ENCODE peak calls at places on chromosome 15, in eight cellular contexts. One of them, this sample, is unnamed.

GRCh38 chr15:82132742-82133141 is 86.9 kb upstream of the MEX3B start:
- DNase-seq in HL-60: no peak
- DNase-seq in sigmoid colon: no peak
- DNase-seq in transverse colon: no peak
- DNase-seq in breast epithelium: no peak
- DNase-seq in SK-N-SH: no peak
- DNase-seq in suprapubic skin: no peak
- DNase-seq in stomach: no peak
- DNase-seq in this sample: no peak

GRCh38 chr15:55872471-55872870 is 120.9 kb downstream of the NEDD4 start:
- DNase-seq in stomach: no peak
- DNase-seq in HL-60: no peak
- DNase-seq in SK-N-SH: no peak
- DNase-seq in sigmoid colon: no peak
- DNase-seq in transverse colon: no peak
- DNase-seq in breast epithelium: no peak
- DNase-seq in suprapubic skin: no peak
- DNase-seq in this sample: no peak

GRCh38 chr15:68999091-68999490 is 15.4 kb upstream of the NOX5 start:
- DNase-seq in suprapubic skin: no peak
- DNase-seq in sigmoid colon: no peak
- DNase-seq in stomach: no peak
- DNase-seq in breast epithelium: no peak
- DNase-seq in transverse colon: no peak
- DNase-seq in SK-N-SH: no peak
- DNase-seq in HL-60: no peak
- DNase-seq in this sample: peak; percentile 42

GRCh38 chr15:29822100-29822684 is at the start of gene TJP1:
- DNase-seq in suprapubic skin: peak; percentile 83
- DNase-seq in SK-N-SH: peak; percentile 95
- DNase-seq in HL-60: no peak
- DNase-seq in stomach: peak; percentile 83
- DNase-seq in sigmoid colon: peak; percentile 85
- DNase-seq in breast epithelium: peak; percentile 66
- DNase-seq in transverse colon: peak; percentile 81
- DNase-seq in this sample: no peak

GRCh38 chr15:45185903-45186770 is 1.6 kb downstream of the SHF start:
- DNase-seq in SK-N-SH: peak; percentile 68
- DNase-seq in HL-60: no peak
- DNase-seq in sigmoid colon: no peak
- DNase-seq in stomach: no peak
- DNase-seq in transverse colon: no peak
- DNase-seq in breast epithelium: no peak
- DNase-seq in suprapubic skin: peak; percentile 79
- DNase-seq in this sample: no peak

GRCh38 chr15:63560741-63561448 is 36.3 kb upstream of the FBXL22 start:
- DNase-seq in transverse colon: no peak
- DNase-seq in sigmoid colon: no peak
- DNase-seq in breast epithelium: no peak
- DNase-seq in suprapubic skin: no peak
- DNase-seq in HL-60: no peak
- DNase-seq in SK-N-SH: no peak
- DNase-seq in stomach: no peak
- DNase-seq in this sample: no peak

GRCh38 chr15:48494646-48495045 is 150.9 kb downstream of the FBN1 start:
- DNase-seq in HL-60: no peak
- DNase-seq in breast epithelium: no peak
- DNase-seq in transverse colon: no peak
- DNase-seq in SK-N-SH: no peak
- DNase-seq in suprapubic skin: no peak
- DNase-seq in sigmoid colon: no peak
- DNase-seq in stomach: no peak
- DNase-seq in this sample: no peak

GRCh38 chr15:42363487-42363886 is 4.2 kb downstream of the CAPN3 start:
- DNase-seq in HL-60: no peak
- DNase-seq in suprapubic skin: no peak
- DNase-seq in SK-N-SH: no peak
- DNase-seq in transverse colon: no peak
- DNase-seq in breast epithelium: no peak
- DNase-seq in stomach: no peak
- DNase-seq in sigmoid colon: no peak
- DNase-seq in this sample: no peak

GRCh38 chr15:100721758-100722550 is 119.6 kb downstream of the ASB7 start:
- DNase-seq in stomach: peak; percentile 54
- DNase-seq in SK-N-SH: no peak
- DNase-seq in sigmoid colon: peak; percentile 96
- DNase-seq in HL-60: peak; percentile 88
- DNase-seq in suprapubic skin: no peak
- DNase-seq in transverse colon: peak; percentile 64
- DNase-seq in breast epithelium: peak; percentile 75
- DNase-seq in this sample: peak; percentile 93

DNA sequence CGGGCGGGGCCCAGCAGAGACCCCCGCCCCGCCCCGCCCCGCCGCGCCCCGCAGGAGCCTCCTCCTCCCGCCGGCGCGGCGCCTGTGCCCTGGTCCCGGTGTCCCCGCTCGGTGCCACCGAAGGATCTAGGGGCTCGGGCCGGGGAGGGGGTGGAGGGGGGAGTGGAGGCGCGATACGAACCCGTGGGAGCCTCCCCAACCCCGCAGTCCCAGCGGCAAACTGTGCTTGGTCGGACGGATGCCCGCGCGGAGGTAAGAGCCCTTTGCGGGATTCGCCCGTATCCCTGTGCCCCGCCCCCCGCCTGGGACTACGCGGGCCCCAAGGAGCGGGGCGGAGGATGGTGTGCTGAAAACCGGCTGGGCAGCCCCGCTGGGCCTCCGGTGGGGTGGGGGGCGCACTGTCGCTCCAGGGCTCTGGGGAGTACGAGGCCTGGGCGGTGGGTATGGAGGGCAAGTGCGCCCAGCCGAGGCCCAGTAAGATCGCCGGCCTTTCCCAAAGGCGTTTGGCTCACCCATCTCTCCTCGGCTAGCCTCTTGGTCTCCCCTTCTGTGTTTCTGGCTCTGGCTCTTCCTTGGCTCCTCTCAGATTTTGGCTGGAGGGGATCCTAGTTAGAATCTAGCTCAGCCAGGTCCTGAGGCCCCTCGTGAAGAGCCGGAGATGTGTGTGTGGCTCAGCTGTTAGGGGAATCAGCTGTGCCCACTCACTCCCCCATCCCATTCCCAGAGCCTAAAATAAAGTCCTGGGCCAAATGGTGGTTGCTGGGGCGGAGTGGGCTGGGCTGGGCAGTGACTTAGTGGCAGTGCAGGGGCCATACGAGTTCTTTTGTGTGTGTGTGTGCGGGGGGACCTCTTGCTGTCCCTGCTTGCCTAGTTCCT is 65.7 kb upstream of the POLG start:
- DNase-seq in breast epithelium: no peak
- DNase-seq in sigmoid colon: no peak
- DNase-seq in SK-N-SH: peak; percentile 85
- DNase-seq in suprapubic skin: no peak
- DNase-seq in stomach: no peak
- DNase-seq in HL-60: no peak
- DNase-seq in transverse colon: no peak
- DNase-seq in this sample: no peak
- H3K4me3 ChIP-seq in breast epithelium: peak overlapping the region; percentile 53
- H3K4me3 ChIP-seq in sigmoid colon: peak overlapping the region; percentile 53
- H3K4me3 ChIP-seq in SK-N-SH: peak overlapping the region; percentile 72
- H3K4me3 ChIP-seq in suprapubic skin: peak overlapping the region; percentile 40
- H3K4me3 ChIP-seq in stomach: peak overlapping the region; percentile 32
- H3K4me3 ChIP-seq in HL-60: no peak overlapping the region
- H3K4me3 ChIP-seq in transverse colon: peak overlapping the region; percentile 45
- H3K4me3 ChIP-seq in this sample: peak overlapping the region; percentile 26

GRCh38 chr15:70562906-70563305 is 200.5 kb downstream of the UACA start:
- DNase-seq in HL-60: no peak
- DNase-seq in breast epithelium: no peak
- DNase-seq in sigmoid colon: peak; percentile 22
- DNase-seq in SK-N-SH: no peak
- DNase-seq in stomach: no peak
- DNase-seq in suprapubic skin: peak; percentile 24
- DNase-seq in transverse colon: no peak
- DNase-seq in this sample: peak; percentile 40

GRCh38 chr15:70559840-70560239 is 203.5 kb downstream of the UACA start:
- DNase-seq in HL-60: no peak
- DNase-seq in suprapubic skin: peak; percentile 47
- DNase-seq in sigmoid colon: peak; percentile 46
- DNase-seq in breast epithelium: no peak
- DNase-seq in SK-N-SH: no peak
- DNase-seq in transverse colon: no peak
- DNase-seq in stomach: peak; percentile 17
- DNase-seq in this sample: no peak

GRCh38 chr15:70563561-70564095 is 199.7 kb downstream of the UACA start:
- DNase-seq in HL-60: no peak
- DNase-seq in stomach: peak; percentile 11
- DNase-seq in suprapubic skin: peak; percentile 55
- DNase-seq in SK-N-SH: no peak
- DNase-seq in transverse colon: no peak
- DNase-seq in breast epithelium: no peak
- DNase-seq in sigmoid colon: peak; percentile 24
- DNase-seq in this sample: peak; percentile 64

GRCh38 chr15:70560617-70561328 is 202.6 kb downstream of the UACA start:
- DNase-seq in HL-60: no peak
- DNase-seq in transverse colon: no peak
- DNase-seq in breast epithelium: no peak
- DNase-seq in SK-N-SH: no peak
- DNase-seq in suprapubic skin: peak; percentile 58
- DNase-seq in sigmoid colon: peak; percentile 20
- DNase-seq in stomach: peak; percentile 9
- DNase-seq in this sample: no peak

DNA sequence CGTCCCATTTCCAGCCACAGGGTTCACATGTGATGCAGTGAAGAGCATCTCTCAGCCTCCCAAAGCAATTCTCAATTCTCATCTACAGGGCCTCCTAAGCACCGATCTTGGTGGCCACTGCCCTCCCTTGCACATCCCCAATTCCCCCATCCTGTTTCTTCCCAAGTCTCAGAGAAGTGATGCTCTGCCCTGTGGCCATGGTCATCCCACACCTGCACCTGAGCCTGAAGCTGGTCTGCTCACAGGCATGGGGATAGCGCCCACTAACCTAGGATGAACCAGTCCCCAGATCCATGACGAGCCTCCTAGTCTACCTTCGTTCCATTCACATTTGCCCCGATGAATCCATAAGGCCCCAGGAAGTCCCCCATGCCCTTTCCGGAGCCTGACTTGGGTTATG is 201.5 kb downstream of the UACA start:
- DNase-seq in suprapubic skin: peak; percentile 16
- DNase-seq in SK-N-SH: no peak
- DNase-seq in breast epithelium: no peak
- DNase-seq in HL-60: no peak
- DNase-seq in transverse colon: no peak
- DNase-seq in sigmoid colon: peak; percentile 20
- DNase-seq in stomach: peak; percentile 4
- DNase-seq in this sample: peak; percentile 49
- TF ChIP-seq POLR2AphosphoS5 in suprapubic skin: no peak
- TF ChIP-seq POLR2AphosphoS5 in SK-N-SH: no peak
- TF ChIP-seq POLR2AphosphoS5 in breast epithelium: no peak
- TF ChIP-seq POLR2AphosphoS5 in HL-60: no peak
- TF ChIP-seq POLR2AphosphoS5 in transverse colon: no peak
- TF ChIP-seq POLR2AphosphoS5 in sigmoid colon: no peak
- TF ChIP-seq POLR2AphosphoS5 in stomach: no peak
- TF ChIP-seq POLR2AphosphoS5 in this sample: no peak

DNA sequence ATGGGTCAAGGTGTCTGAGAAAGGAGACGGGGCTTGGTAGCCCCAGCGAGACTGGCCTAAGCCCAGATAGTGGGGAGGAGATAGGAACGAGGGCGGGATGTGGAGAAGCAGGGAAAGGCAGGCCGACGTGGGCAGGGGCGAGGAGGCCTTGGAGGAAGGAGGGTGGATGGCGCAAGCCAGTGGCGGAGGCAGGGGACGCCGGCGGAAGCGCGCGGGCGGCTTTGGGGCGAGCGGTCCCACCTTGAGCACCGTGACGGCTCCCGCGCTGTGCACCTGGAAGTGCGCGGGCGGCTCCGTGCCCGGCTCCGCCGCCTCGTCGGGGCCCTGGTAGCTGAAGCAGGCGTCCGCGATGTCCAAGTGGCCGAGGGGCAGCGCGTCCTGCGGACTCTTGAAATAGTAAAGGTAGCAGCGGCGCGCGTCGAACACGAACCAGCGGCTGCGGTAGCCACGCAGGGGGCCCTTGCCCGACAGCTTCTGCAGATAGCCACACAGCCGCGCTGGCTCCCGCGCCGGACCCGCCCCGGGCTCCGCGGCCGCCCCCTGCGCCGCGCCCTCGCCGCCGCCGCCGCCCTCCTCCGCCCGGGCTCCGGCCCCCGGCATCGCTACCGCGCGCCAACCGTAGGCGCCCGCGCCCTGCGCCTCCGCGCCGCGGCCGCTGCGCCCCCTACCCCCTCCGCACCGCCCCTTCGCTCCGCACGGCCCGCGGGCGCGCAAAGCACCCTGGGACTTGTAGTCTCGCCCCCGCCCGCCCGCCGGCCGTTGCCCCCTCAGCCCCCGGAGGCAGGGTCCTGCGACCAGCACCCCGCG is at the start of gene TBC1D2B:
- DNase-seq in sigmoid colon: peak; percentile 82
- DNase-seq in transverse colon: peak; percentile 76
- DNase-seq in suprapubic skin: no peak
- DNase-seq in breast epithelium: no peak
- DNase-seq in stomach: peak; percentile 70
- DNase-seq in SK-N-SH: peak; percentile 94
- DNase-seq in HL-60: no peak
- DNase-seq in this sample: no peak
- H3K4me3 ChIP-seq in sigmoid colon: peak within 1 kb of the TSS; percentile 95
- H3K4me3 ChIP-seq in transverse colon: peak within 1 kb of the TSS; percentile 91
- H3K4me3 ChIP-seq in suprapubic skin: peak within 1 kb of the TSS; percentile 94
- H3K4me3 ChIP-seq in breast epithelium: peak within 1 kb of the TSS; percentile 84
- H3K4me3 ChIP-seq in stomach: peak within 1 kb of the TSS; percentile 81
- H3K4me3 ChIP-seq in SK-N-SH: peak within 1 kb of the TSS; percentile 89
- H3K4me3 ChIP-seq in HL-60: peak within 1 kb of the TSS; percentile 92
- H3K4me3 ChIP-seq in this sample: peak within 1 kb of the TSS; percentile 96

GRCh38 chr15:65377976-65378366 is at the start of gene IGDCC3:
- DNase-seq in transverse colon: no peak
- DNase-seq in suprapubic skin: no peak
- DNase-seq in HL-60: no peak
- DNase-seq in breast epithelium: no peak
- DNase-seq in sigmoid colon: no peak
- DNase-seq in stomach: no peak
- DNase-seq in SK-N-SH: peak; percentile 85
- DNase-seq in this sample: no peak
- TF ChIP-seq POLR2AphosphoS5 in transverse colon: no peak
- TF ChIP-seq POLR2AphosphoS5 in suprapubic skin: no peak
- TF ChIP-seq POLR2AphosphoS5 in HL-60: no peak
- TF ChIP-seq POLR2AphosphoS5 in breast epithelium: no peak
- TF ChIP-seq POLR2AphosphoS5 in sigmoid colon: no peak
- TF ChIP-seq POLR2AphosphoS5 in stomach: no peak
- TF ChIP-seq POLR2AphosphoS5 in SK-N-SH: no peak
- TF ChIP-seq POLR2AphosphoS5 in this sample: no peak

This sample was measured in vagina.